ENCODE peak calls at places on chromosomes 1 and 21, in seven cellular contexts. One of them, this sample, is unnamed.

GRCh38 chr1:165842363-165843129 is 15.1 kb downstream of the UCK2 start:
- DNase-seq in lower lobe of right lung: no peak
- DNase-seq in Caco-2: no peak
- DNase-seq in stomach: no peak
- DNase-seq in mucosa of descending colon: no peak
- DNase-seq in GM23338: no peak
- DNase-seq in right lobe of liver: no peak
- DNase-seq in this sample: no peak

GRCh38 chr1:22780696-22781095 is 70.1 kb downstream of the EPHB2 start:
- DNase-seq in lower lobe of right lung: no peak
- DNase-seq in Caco-2: peak; percentile 54
- DNase-seq in stomach: no peak
- DNase-seq in mucosa of descending colon: no peak
- DNase-seq in GM23338: peak; percentile 88
- DNase-seq in right lobe of liver: no peak
- DNase-seq in this sample: no peak

GRCh38 chr1:8211620-8212442 is 106.1 kb upstream of the SLC45A1 start:
- DNase-seq in lower lobe of right lung: peak; percentile 79
- DNase-seq in Caco-2: peak; percentile 70
- DNase-seq in stomach: peak; percentile 37
- DNase-seq in mucosa of descending colon: no peak
- DNase-seq in GM23338: peak; percentile 43
- DNase-seq in right lobe of liver: no peak
- DNase-seq in this sample: peak; percentile 82

GRCh38 chr21:17498586-17498985 is 14.3 kb upstream of the CXADR start:
- DNase-seq in lower lobe of right lung: no peak
- DNase-seq in Caco-2: no peak
- DNase-seq in stomach: no peak
- DNase-seq in mucosa of descending colon: no peak
- DNase-seq in GM23338: no peak
- DNase-seq in right lobe of liver: no peak
- DNase-seq in this sample: no peak

GRCh38 chr1:90959352-90960206 is 62.3 kb downstream of the ZNF644 start:
- DNase-seq in lower lobe of right lung: no peak
- DNase-seq in Caco-2: no peak
- DNase-seq in stomach: no peak
- DNase-seq in mucosa of descending colon: no peak
- DNase-seq in GM23338: no peak
- DNase-seq in right lobe of liver: no peak
- DNase-seq in this sample: no peak

GRCh38 chr1:33170351-33171274 is 11.2 kb downstream of the TRIM62 start:
- DNase-seq in lower lobe of right lung: no peak
- DNase-seq in Caco-2: no peak
- DNase-seq in stomach: no peak
- DNase-seq in mucosa of descending colon: no peak
- DNase-seq in GM23338: no peak
- DNase-seq in right lobe of liver: no peak
- DNase-seq in this sample: no peak

GRCh38 chr1:151984313-151984956 is 9.2 kb downstream of the S100A10 start:
- DNase-seq in lower lobe of right lung: no peak
- DNase-seq in Caco-2: no peak
- DNase-seq in stomach: no peak
- DNase-seq in mucosa of descending colon: no peak
- DNase-seq in GM23338: no peak
- DNase-seq in right lobe of liver: no peak
- DNase-seq in this sample: no peak

GRCh38 chr1:170680428-170680827 is 16.5 kb downstream of the PRRX1 start:
- DNase-seq in lower lobe of right lung: no peak
- DNase-seq in Caco-2: no peak
- DNase-seq in stomach: no peak
- DNase-seq in mucosa of descending colon: no peak
- DNase-seq in GM23338: no peak
- DNase-seq in right lobe of liver: no peak
- DNase-seq in this sample: no peak

GRCh38 chr1:220300442-220301121 is 28.3 kb upstream of the RAB3GAP2 start:
- DNase-seq in lower lobe of right lung: peak; percentile 61
- DNase-seq in Caco-2: peak; percentile 52
- DNase-seq in stomach: peak; percentile 34
- DNase-seq in mucosa of descending colon: no peak
- DNase-seq in GM23338: peak; percentile 64
- DNase-seq in right lobe of liver: no peak
- DNase-seq in this sample: peak; percentile 74

GRCh38 chr1:17232759-17233661 is 15.9 kb upstream of the PADI3 start:
- DNase-seq in lower lobe of right lung: no peak
- DNase-seq in Caco-2: no peak
- DNase-seq in stomach: no peak
- DNase-seq in mucosa of descending colon: no peak
- DNase-seq in GM23338: no peak
- DNase-seq in right lobe of liver: no peak
- DNase-seq in this sample: no peak

GRCh38 chr21:45281411-45282282 is 6.0 kb downstream of the POFUT2 start:
- DNase-seq in lower lobe of right lung: peak; percentile 42
- DNase-seq in Caco-2: no peak
- DNase-seq in stomach: peak; percentile 17
- DNase-seq in mucosa of descending colon: peak; percentile 39
- DNase-seq in GM23338: no peak
- DNase-seq in right lobe of liver: peak; percentile 46
- DNase-seq in this sample: peak; percentile 27

GRCh38 chr1:94538243-94538827 is 3.2 kb downstream of the F3 start:
- DNase-seq in lower lobe of right lung: no peak
- DNase-seq in Caco-2: no peak
- DNase-seq in stomach: no peak
- DNase-seq in mucosa of descending colon: no peak
- DNase-seq in GM23338: peak; percentile 38
- DNase-seq in right lobe of liver: no peak
- DNase-seq in this sample: no peak
- TF ChIP-seq CTCF in lower lobe of right lung: no peak
- TF ChIP-seq CTCF in Caco-2: no peak
- TF ChIP-seq CTCF in stomach: no peak
- TF ChIP-seq CTCF in mucosa of descending colon: no peak
- TF ChIP-seq CTCF in GM23338: no peak
- TF ChIP-seq CTCF in right lobe of liver: no peak
- TF ChIP-seq CTCF in this sample: no peak

GRCh38 chr1:93574991-93575390 is 106.6 kb downstream of the BCAR3 start:
- DNase-seq in lower lobe of right lung: no peak
- DNase-seq in Caco-2: no peak
- DNase-seq in stomach: no peak
- DNase-seq in mucosa of descending colon: no peak
- DNase-seq in GM23338: no peak
- DNase-seq in right lobe of liver: no peak
- DNase-seq in this sample: no peak
- H3K36me3 ChIP-seq in lower lobe of right lung: peaks cover 77% of the 10 kb centered on the region
- H3K36me3 ChIP-seq in Caco-2: no peaks in the 10 kb centered on the region
- H3K36me3 ChIP-seq in stomach: peaks cover 72% of the 10 kb centered on the region
- H3K36me3 ChIP-seq in mucosa of descending colon: peaks cover 4% of the 10 kb centered on the region
- H3K36me3 ChIP-seq in GM23338: no peaks in the 10 kb centered on the region
- H3K36me3 ChIP-seq in right lobe of liver: peaks cover 39% of the 10 kb centered on the region
- H3K36me3 ChIP-seq in this sample: no peaks in the 10 kb centered on the region

GRCh38 chr1:203281851-203282661 is 23.3 kb upstream of the BTG2 start:
- DNase-seq in lower lobe of right lung: no peak
- DNase-seq in Caco-2: no peak
- DNase-seq in stomach: no peak
- DNase-seq in mucosa of descending colon: no peak
- DNase-seq in GM23338: no peak
- DNase-seq in right lobe of liver: no peak
- DNase-seq in this sample: no peak
- H3K4me1 ChIP-seq in lower lobe of right lung: peaks cover 54% of the 10 kb centered on the region
- H3K4me1 ChIP-seq in Caco-2: peaks cover 22% of the 10 kb centered on the region
- H3K4me1 ChIP-seq in stomach: peaks cover 68% of the 10 kb centered on the region
- H3K4me1 ChIP-seq in mucosa of descending colon: peaks cover 52% of the 10 kb centered on the region
- H3K4me1 ChIP-seq in GM23338: peaks cover 9% of the 10 kb centered on the region
- H3K4me1 ChIP-seq in right lobe of liver: no peaks in the 10 kb centered on the region
- H3K4me1 ChIP-seq in this sample: peaks cover 15% of the 10 kb centered on the region

GRCh38 chr1:61287734-61288133 is 205.4 kb downstream of the NFIA start:
- DNase-seq in lower lobe of right lung: no peak
- DNase-seq in Caco-2: no peak
- DNase-seq in stomach: no peak
- DNase-seq in mucosa of descending colon: no peak
- DNase-seq in GM23338: no peak
- DNase-seq in right lobe of liver: no peak
- DNase-seq in this sample: no peak
- TF ChIP-seq CTCF in lower lobe of right lung: no peak
- TF ChIP-seq CTCF in Caco-2: no peak
- TF ChIP-seq CTCF in stomach: no peak
- TF ChIP-seq CTCF in mucosa of descending colon: no peak
- TF ChIP-seq CTCF in GM23338: no peak
- TF ChIP-seq CTCF in right lobe of liver: no peak
- TF ChIP-seq CTCF in this sample: no peak

GRCh38 chr1:6835139-6835538 is 49.9 kb downstream of the CAMTA1 start:
- DNase-seq in lower lobe of right lung: no peak
- DNase-seq in Caco-2: no peak
- DNase-seq in stomach: no peak
- DNase-seq in mucosa of descending colon: no peak
- DNase-seq in GM23338: no peak
- DNase-seq in right lobe of liver: no peak
- DNase-seq in this sample: no peak
- H3K36me3 ChIP-seq in lower lobe of right lung: no peaks in the 10 kb centered on the region
- H3K36me3 ChIP-seq in Caco-2: no peaks in the 10 kb centered on the region
- H3K36me3 ChIP-seq in stomach: no peaks in the 10 kb centered on the region
- H3K36me3 ChIP-seq in mucosa of descending colon: no peaks in the 10 kb centered on the region
- H3K36me3 ChIP-seq in GM23338: no peaks in the 10 kb centered on the region
- H3K36me3 ChIP-seq in right lobe of liver: no peaks in the 10 kb centered on the region
- H3K36me3 ChIP-seq in this sample: no peaks in the 10 kb centered on the region

DNA sequence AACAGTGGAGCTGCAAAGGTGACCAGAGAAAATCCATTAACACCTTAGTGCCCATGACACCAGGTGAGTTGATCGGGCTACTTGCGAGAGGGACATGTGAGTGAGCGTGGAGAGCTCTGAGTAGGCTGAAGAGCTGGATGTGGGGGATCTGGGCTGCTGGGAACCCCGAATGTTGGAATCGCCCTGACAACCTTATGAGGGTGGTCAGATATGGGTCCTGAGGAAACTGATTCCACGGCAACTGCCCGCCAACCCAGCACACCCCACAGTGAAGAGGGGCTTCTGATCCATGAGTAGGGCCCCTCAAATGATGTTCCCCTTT is 705 bp upstream of the QSOX1 start:
- DNase-seq in lower lobe of right lung: no peak
- DNase-seq in Caco-2: no peak
- DNase-seq in stomach: no peak
- DNase-seq in mucosa of descending colon: no peak
- DNase-seq in GM23338: no peak
- DNase-seq in right lobe of liver: no peak
- DNase-seq in this sample: no peak
- H3K4me1 ChIP-seq in lower lobe of right lung: peaks cover 48% of the 10 kb centered on the region
- H3K4me1 ChIP-seq in Caco-2: peaks cover 41% of the 10 kb centered on the region
- H3K4me1 ChIP-seq in stomach: peaks cover 44% of the 10 kb centered on the region
- H3K4me1 ChIP-seq in mucosa of descending colon: peaks cover 36% of the 10 kb centered on the region
- H3K4me1 ChIP-seq in GM23338: peaks cover 13% of the 10 kb centered on the region
- H3K4me1 ChIP-seq in right lobe of liver: peaks cover 8% of the 10 kb centered on the region
- H3K4me1 ChIP-seq in this sample: peaks cover 61% of the 10 kb centered on the region

This sample was measured in left lung.